ENCODE peak calls at places on chromosomes 11 and 22, in four cellular contexts. X, M, R and Y are unnamed samples.
A peak's percentile ranks its signal among the peaks of the same experiment; 100 is the strongest.

GRCh38 chr11:35404397-35404775 is 15.0 kb downstream of the SLC1A2 start:
- DNase-seq in X (no peak), M (no peak), R (peak; percentile 38), Y (peak; percentile 31)

GRCh38 chr22:47240116-47240515 is 477.7 kb downstream of the TBC1D22A start:
- DNase-seq in M (no peak), X (no peak), R (no peak), Y (no peak)

GRCh38 chr22:40240671-40241070 is 62.9 kb downstream of the TNRC6B start:
- DNase-seq in M (peak; percentile 24), X (no peak), R (no peak), Y (no peak)

GRCh38 chr22:46742576-46743221 is 4.6 kb upstream of the CERK start:
- DNase-seq in M (no peak), R (no peak), X (no peak), Y (no peak)

GRCh38 chr11:69950120-69950519 is 128.0 kb upstream of the ANO1 start:
- DNase-seq in X (no peak), M (peak; percentile 46), R (peak; percentile 4), Y (no peak)

GRCh38 chr11:39990413-39990812 is 1469.0 kb downstream of the LRRC4C start:
- DNase-seq in X (no peak), R (no peak), M (no peak), Y (no peak)

GRCh38 chr11:110582728-110583432 is 129.4 kb downstream of the ARHGAP20 start:
- DNase-seq in R (no peak), M (no peak), X (no peak), Y (no peak)

GRCh38 chr22:39148727-39149535 is 3.5 kb downstream of the CBX7 start:
- DNase-seq in R (no peak), X (no peak), M (no peak), Y (no peak)

GRCh38 chr11:113274708-113275582 is 39.4 kb upstream of the TTC12 start:
- DNase-seq in M (peak; percentile 20), X (no peak), R (no peak), Y (no peak)

GRCh38 chr11:68298659-68299516 is 13.5 kb upstream of the LRP5 start:
- DNase-seq in M (no peak), R (no peak), X (no peak), Y (no peak)

GRCh38 chr11:74086242-74086884 is 77.5 kb upstream of the UCP3 start:
- DNase-seq in M (no peak), X (no peak), R (no peak), Y (no peak)

GRCh38 chr11:34044664-34045485 is 6.7 kb upstream of the CAPRIN1 start:
- DNase-seq in X (peak; percentile 35), R (peak; percentile 89), M (peak; percentile 97), Y (peak; percentile 63)

GRCh38 chr22:17370036-17370765 is 941 bp downstream of the CECR2 start:
- DNase-seq in R (no peak), M (no peak), X (no peak), Y (no peak)

GRCh38 chr11:65864758-65865471 is 4.7 kb downstream of the MUS81 start:
- DNase-seq in R (no peak), M (no peak), X (no peak), Y (no peak)

GRCh38 chr11:28808771-28809170 is 700.6 kb downstream of the METTL15 start:
- DNase-seq in M (peak; percentile 88), X (no peak), R (no peak), Y (no peak)

GRCh38 chr11:10041337-10041736 is 252.7 kb downstream of the SBF2 start:
- DNase-seq in M (no peak), X (no peak), R (no peak), Y (no peak)

GRCh38 chr11:10041803-10042202 is 252.2 kb downstream of the SBF2 start:
- DNase-seq in X (no peak), R (no peak), M (no peak), Y (no peak)

GRCh38 chr11:10042699-10043098 is 251.3 kb downstream of the SBF2 start:
- DNase-seq in R (no peak), X (no peak), M (no peak), Y (no peak)

GRCh38 chr11:10038916-10039315 is 255.1 kb downstream of the SBF2 start:
- DNase-seq in R (peak; percentile 83), X (no peak), M (no peak), Y (no peak)

GRCh38 chr11:10044618-10045017 is 249.4 kb downstream of the SBF2 start:
- DNase-seq in M (peak; percentile 40), X (no peak), R (no peak), Y (no peak)
- H3K4me3 ChIP-seq in M (no peak overlapping the region), X (no peak overlapping the region), R (no peak overlapping the region), Y (no peak overlapping the region)

DNA sequence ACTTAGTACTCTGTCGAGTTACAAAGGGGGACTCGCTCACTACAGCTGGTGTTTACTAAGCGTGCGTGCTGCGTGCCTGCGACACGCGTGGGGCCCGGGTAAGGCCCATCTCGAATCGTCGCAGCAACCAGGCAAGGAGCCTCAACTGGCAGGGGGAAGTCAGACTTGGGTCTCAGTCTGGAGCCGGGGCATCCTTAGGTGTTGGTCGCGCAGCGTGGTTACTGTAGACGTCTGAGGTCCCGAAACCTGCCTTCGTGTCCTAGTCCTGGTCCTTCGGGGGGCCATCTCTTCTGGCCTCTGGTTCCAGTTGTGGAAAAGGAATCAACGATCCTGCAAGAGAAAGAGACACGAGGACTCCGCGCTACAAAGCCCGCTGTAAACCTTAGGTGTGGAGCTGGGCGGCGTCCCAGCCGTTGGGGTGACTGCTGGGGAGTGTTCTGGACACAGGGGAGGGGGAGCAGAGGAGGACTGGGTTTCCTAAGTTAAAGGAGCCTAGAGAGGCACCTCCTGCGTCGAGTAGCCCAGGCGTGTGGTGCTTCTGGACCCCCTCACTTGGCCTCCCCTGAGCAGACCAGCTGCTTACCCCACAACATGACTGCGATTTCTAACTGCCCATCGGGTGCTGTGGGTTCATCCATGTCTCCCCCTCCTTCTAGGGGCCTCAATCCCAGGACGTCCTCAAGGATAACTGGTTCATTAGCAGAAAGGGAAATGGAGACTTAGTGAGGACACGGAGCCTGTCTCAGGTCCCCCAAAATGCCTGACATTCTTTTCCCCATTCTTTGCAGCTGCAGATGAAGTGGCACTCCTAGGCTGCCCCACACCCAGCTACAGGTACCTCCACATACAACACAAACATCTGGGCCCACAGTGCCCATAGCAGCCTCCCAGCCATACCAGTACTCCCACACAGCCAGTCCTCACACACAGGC is 4.9 kb upstream of the WNT11 start:
- DNase-seq in X (no peak), R (no peak), M (no peak), Y (no peak)
- H3K4me3 ChIP-seq in X (peak overlapping the region; percentile 42), R (peak overlapping the region; percentile 44), M (no peak overlapping the region), Y (no peak overlapping the region)

DNA sequence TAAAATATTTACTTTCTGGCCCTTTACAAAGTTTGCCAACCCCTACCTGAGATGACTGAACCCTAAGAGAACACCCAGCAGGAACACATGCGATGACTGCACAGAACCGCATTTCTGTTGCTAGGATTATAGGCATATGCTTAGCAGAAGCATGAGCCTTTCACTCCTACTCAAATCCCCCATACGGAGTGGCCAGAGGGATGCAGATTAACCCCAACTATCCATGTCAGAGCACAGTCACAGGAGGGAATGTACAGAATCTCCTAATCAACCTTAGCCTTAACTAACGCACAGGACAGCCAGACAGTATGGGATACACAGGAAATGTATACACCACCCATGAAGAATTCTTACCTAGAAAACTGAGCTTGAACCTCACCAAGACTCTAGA is 6.2 kb downstream of the HPS4 start:
- DNase-seq in X (no peak), M (no peak), R (no peak), Y (no peak)
- H3K4me3 ChIP-seq in X (no peak overlapping the region), M (no peak overlapping the region), R (no peak overlapping the region), Y (no peak overlapping the region)

GRCh38 chr11:12285811-12286222 is 91.6 kb upstream of the PARVA start:
- DNase-seq in R (no peak), X (peak; percentile 26), M (no peak), Y (no peak)

GRCh38 chr11:12285106-12285505 is 92.3 kb upstream of the PARVA start:
- DNase-seq in M (peak; percentile 83), R (peak; percentile 98), X (peak; percentile 85), Y (peak; percentile 81)

GRCh38 chr11:12287374-12288211 is 89.8 kb upstream of the PARVA start:
- DNase-seq in R (peak; percentile 99), X (peak; percentile 96), M (peak; percentile 93), Y (peak; percentile 86)

GRCh38 chr11:12287009-12287373 is 90.4 kb upstream of the PARVA start:
- DNase-seq in R (peak; percentile 97), M (peak; percentile 84), X (peak; percentile 90), Y (peak; percentile 94)

GRCh38 chr11:12286606-12287005 is 90.8 kb upstream of the PARVA start:
- DNase-seq in R (no peak), M (no peak), X (no peak), Y (no peak)
- H3K4me3 ChIP-seq in R (peak overlapping the region; percentile 23), M (no peak overlapping the region), X (no peak overlapping the region), Y (no peak overlapping the region)